ENCODE peak calls at places on chromosomes 7 and 10, in four cellular contexts. F, I, K and V are unnamed samples.
A peak's percentile ranks its signal among the peaks of the same experiment; 100 is the strongest.

GRCh38 chr7:31071316-31071715 is 19.2 kb downstream of the ADCYAP1R1 start:
- DNase-seq in F (no peak), I (no peak), K (no peak), V (no peak)

GRCh38 chr10:123926401-123927264 is 35.0 kb upstream of the CPXM2 start:
- DNase-seq in F (no peak), I (no peak), K (no peak), V (no peak)

GRCh38 chr7:93747019-93747418 is 143.5 kb downstream of the TFPI2 start:
- DNase-seq in F (no peak), I (no peak), K (no peak), V (no peak)

GRCh38 chr10:44864042-44864436 is 47.1 kb upstream of the TMEM72 start:
- DNase-seq in F (no peak), I (peak; percentile 26), K (peak; percentile 49), V (no peak)

GRCh38 chr7:95527033-95527775 is 41.5 kb downstream of the ASB4 start:
- DNase-seq in F (peak; percentile 50), I (no peak), K (peak; percentile 51), V (peak; percentile 50)

GRCh38 chr10:102344067-102344466 is 51.4 kb upstream of the NFKB2 start:
- DNase-seq in F (no peak), I (no peak), K (no peak), V (no peak)

GRCh38 chr10:133115981-133116380 is 28.3 kb downstream of the ADGRA1 start:
- DNase-seq in F (no peak), I (no peak), K (no peak), V (no peak)

GRCh38 chr10:73537288-73537687 is 41.5 kb upstream of the PPP3CB start:
- DNase-seq in F (no peak), I (no peak), K (no peak), V (no peak)

GRCh38 chr10:131269776-131270460 is 41.6 kb downstream of the TCERG1L start:
- DNase-seq in F (no peak), I (no peak), K (no peak), V (no peak)

GRCh38 chr7:81736088-81736487 is 33.8 kb downstream of the HGF start:
- DNase-seq in F (no peak), I (no peak), K (no peak), V (no peak)

GRCh38 chr10:81473755-81474154 is 401.2 kb upstream of the NRG3 start:
- DNase-seq in F (no peak), I (no peak), K (no peak), V (no peak)

GRCh38 chr7:14936530-14936929 is 34.0 kb upstream of the DGKB start:
- DNase-seq in F (no peak), I (no peak), K (no peak), V (no peak)

GRCh38 chr7:139683137-139683871 is 94.5 kb downstream of the HIPK2 start:
- DNase-seq in F (no peak), I (no peak), K (no peak), V (no peak)

GRCh38 chr10:2188371-2188770 is 451.0 kb upstream of the ADARB2 start:
- DNase-seq in F (no peak), I (no peak), K (no peak), V (no peak)

GRCh38 chr7:142654398-142654797 is 94.9 kb upstream of the PRSS1 start:
- DNase-seq in F (no peak), I (no peak), K (no peak), V (no peak)

GRCh38 chr10:101875068-101875688 is 31.6 kb upstream of the KCNIP2 start:
- DNase-seq in F (no peak), I (no peak), K (no peak), V (no peak)

GRCh38 chr10:30784896-30785605 is 155.5 kb upstream of the LYZL2 start:
- DNase-seq in F (no peak), I (peak; percentile 36), K (peak; percentile 92), V (peak; percentile 73)

GRCh38 chr10:6936931-6937330 is 356.9 kb upstream of the PRKCQ start:
- DNase-seq in F (no peak), I (no peak), K (no peak), V (no peak)

GRCh38 chr7:151862606-151863381 is 14.1 kb downstream of the PRKAG2 start:
- DNase-seq in F (no peak), I (no peak), K (peak; percentile 11), V (no peak)

GRCh38 chr10:15642095-15642494 is 77.6 kb downstream of the ITGA8 start:
- DNase-seq in F (no peak), I (no peak), K (no peak), V (no peak)

GRCh38 chr10:48455055-48455391 is 148.5 kb downstream of the MAPK8 start:
- DNase-seq in F (no peak), I (no peak), K (no peak), V (no peak)

GRCh38 chr10:109784236-109784635 is 139.1 kb downstream of the XPNPEP1 start:
- DNase-seq in F (no peak), I (no peak), K (no peak), V (no peak)

GRCh38 chr10:118522791-118523498 is 72.5 kb downstream of the PRLHR start:
- DNase-seq in F (peak; percentile 29), I (no peak), K (no peak), V (no peak)

GRCh38 chr7:149293338-149293737 is 31.3 kb downstream of the ZNF783 start:
- DNase-seq in F (no peak), I (no peak), K (no peak), V (no peak)

GRCh38 chr7:127629268-127629854 is 11.4 kb upstream of the PAX4 start:
- DNase-seq in F (peak; percentile 50), I (peak; percentile 25), K (no peak), V (no peak)

GRCh38 chr10:132912685-132913558 is 29.4 kb downstream of the CFAP46 start:
- DNase-seq in F (no peak), I (no peak), K (no peak), V (peak; percentile 50)

GRCh38 chr10:14822879-14823755 is 14.7 kb downstream of the CDNF start:
- DNase-seq in F (peak; percentile 16), I (peak; percentile 42), K (no peak), V (no peak)

GRCh38 chr10:75395955-75396860 is 5.4 kb downstream of the ZNF503 start:
- DNase-seq in F (no peak), I (no peak), K (peak; percentile 35), V (no peak)

GRCh38 chr7:128215739-128216138 is 25.3 kb upstream of the LEP start:
- DNase-seq in F (no peak), I (no peak), K (no peak), V (no peak)

GRCh38 chr7:49346200-49346899 is 422.0 kb downstream of the CDC14C start:
- DNase-seq in F (no peak), I (no peak), K (peak; percentile 26), V (no peak)

GRCh38 chr10:37865957-37866671 is 8.7 kb upstream of the ZNF248 start:
- DNase-seq in F (no peak), I (no peak), K (no peak), V (no peak)

GRCh38 chr7:44200699-44201461 is at the start of gene YKT6:
- DNase-seq in F (peak; percentile 94), I (peak; percentile 94), K (peak; percentile 95), V (peak; percentile 86)

GRCh38 chr10:48880016-48880705 is 59.5 kb downstream of the LRRC18 start:
- DNase-seq in F (no peak), I (no peak), K (no peak), V (no peak)

DNA sequence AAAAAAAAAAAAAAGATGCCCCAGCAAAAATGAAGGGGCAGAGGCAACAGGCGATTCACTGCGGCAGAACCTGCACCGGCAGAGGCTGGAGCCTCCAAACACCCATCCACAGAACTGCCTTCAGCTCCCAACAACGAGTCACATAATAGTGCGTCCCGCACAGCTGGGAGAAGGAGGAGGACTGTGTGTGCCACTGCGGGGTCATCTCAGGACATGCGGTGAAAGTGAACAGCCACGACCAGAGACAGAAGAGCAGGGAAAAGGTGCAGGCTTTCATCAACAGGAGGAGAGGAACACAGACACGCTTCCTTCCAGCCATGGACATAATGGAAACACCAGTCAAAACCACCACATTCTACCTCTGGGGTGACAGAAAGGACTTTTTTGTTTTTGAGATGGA is 34.1 kb downstream of the DAGLB start:
- DNase-seq in F (no peak), I (no peak), K (peak; percentile 0), V (no peak)
- H3K4me3 ChIP-seq in F (no peak overlapping the region), I (no peak overlapping the region), K (no peak overlapping the region), V (no peak overlapping the region)

GRCh38 chr7:36966039-36966438 is 241.7 kb upstream of the AOAH start:
- DNase-seq in F (no peak), I (no peak), K (no peak), V (no peak)
- H3K4me1 ChIP-seq in F (no peaks in the 10 kb centered on the region), I (peaks cover 16% of the 10 kb centered on the region), K (no peaks in the 10 kb centered on the region), V (peaks cover 1% of the 10 kb centered on the region)

GRCh38 chr7:130942211-130942964 is 208.4 kb upstream of the KLF14 start:
- DNase-seq in F (no peak), I (no peak), K (no peak), V (no peak)
- H3K27ac ChIP-seq in F (peak overlapping the region; percentile 85), I (peak overlapping the region; percentile 78), K (peak overlapping the region; percentile 66), V (no peak overlapping the region)

GRCh38 chr10:23695825-23696420 is 257.0 kb downstream of the OTUD1 start:
- DNase-seq in F (no peak), I (no peak), K (no peak), V (no peak)
- H3K4me3 ChIP-seq in F (no peak overlapping the region), I (no peak overlapping the region), K (no peak overlapping the region), V (peak overlapping the region; percentile 4)

GRCh38 chr10:4685904-4686643 is 139.9 kb upstream of the AKR1E2 start:
- DNase-seq in F (no peak), I (no peak), K (no peak), V (no peak)

GRCh38 chr10:4688620-4689019 is 137.4 kb upstream of the AKR1E2 start:
- DNase-seq in F (no peak), I (no peak), K (no peak), V (no peak)

GRCh38 chr10:4686644-4686996 is 139.4 kb upstream of the AKR1E2 start:
- DNase-seq in F (peak; percentile 94), I (no peak), K (no peak), V (no peak)

GRCh38 chr10:4687397-4687796 is 138.6 kb upstream of the AKR1E2 start:
- DNase-seq in F (no peak), I (no peak), K (no peak), V (no peak)

DNA sequence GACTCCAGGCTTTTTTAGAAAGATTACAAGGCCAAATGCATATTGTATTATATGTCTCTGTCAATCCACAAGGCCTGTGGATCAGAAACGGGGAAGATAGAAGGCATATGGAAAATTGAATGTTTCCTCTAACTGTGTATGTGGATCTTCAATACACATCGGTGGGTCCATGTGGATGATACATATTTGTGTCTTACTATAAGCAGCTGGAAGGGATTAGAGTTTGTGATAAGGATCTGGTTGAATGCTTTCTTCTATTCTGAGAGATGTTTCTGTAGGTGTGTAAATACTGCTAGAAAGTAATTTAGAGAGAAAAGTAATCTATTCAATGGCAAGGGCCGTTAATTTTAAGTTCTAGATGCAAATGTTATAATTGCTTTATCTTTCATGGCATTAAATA is 137.8 kb upstream of the AKR1E2 start:
- DNase-seq in F (no peak), I (no peak), K (no peak), V (no peak)
- H3K4me1 ChIP-seq in F (peaks cover 4% of the 10 kb centered on the region), I (no peaks in the 10 kb centered on the region), K (no peaks in the 10 kb centered on the region), V (no peaks in the 10 kb centered on the region)

GRCh38 chr7:26190417-26190869 is 10.1 kb downstream of the HNRNPA2B1 start:
- DNase-seq in F (no peak), I (no peak), K (no peak), V (no peak)
- H3K27ac ChIP-seq in F (no peak overlapping the region), I (peak overlapping the region; percentile 25), K (no peak overlapping the region), V (no peak overlapping the region)

GRCh38 chr7:2887816-2888215 is 43.7 kb upstream of the GNA12 start:
- DNase-seq in F (no peak), I (no peak), K (no peak), V (no peak)
- H3K4me3 ChIP-seq in F (no peak overlapping the region), I (no peak overlapping the region), K (no peak overlapping the region), V (no peak overlapping the region)